ENCODE peak calls at places on chromosomes 2 and 18, in four cellular contexts. Z is psoas muscle, J is progenitor cell of endocrine pancreas, M is T-helper 9 cell. D is an unnamed sample.

GRCh38 chr2:101306410-101306809 is 2.1 kb downstream of the RNF149 start:
- DNase-seq in Z (no peak), J (no peak), M (no peak), D (no peak)

GRCh38 chr2:41242001-41242331 is 790.1 kb upstream of the SLC8A1 start:
- DNase-seq in Z (no peak), J (no peak), M (no peak), D (no peak)

GRCh38 chr2:96769816-96770215 is 9.1 kb downstream of the CNNM4 start:
- DNase-seq in Z (peak), J (no peak), M (no peak), D (no peak)

GRCh38 chr18:77100751-77101355 is 31.7 kb downstream of the MBP start:
- DNase-seq in Z (peak), J (no peak), M (peak), D (no peak)

GRCh38 chr2:20191714-20192569 is 33.0 kb downstream of the SDC1 start:
- DNase-seq in Z (no peak), J (no peak), M (no peak), D (no peak)

GRCh38 chr2:32591669-32592463 is 36.0 kb upstream of the TTC27 start:
- DNase-seq in Z (no peak), J (no peak), M (no peak), D (no peak)

GRCh38 chr18:9681217-9681616 is 26.9 kb upstream of the RAB31 start:
- DNase-seq in Z (no peak), J (no peak), M (no peak), D (no peak)

GRCh38 chr2:45776160-45776955 is 124.9 kb downstream of the PRKCE start:
- DNase-seq in Z (no peak), J (no peak), M (no peak), D (no peak)

GRCh38 chr18:34993289-34993688 is 47.9 kb upstream of the MAPRE2 start:
- DNase-seq in Z (no peak), J (no peak), M (no peak), D (no peak)

GRCh38 chr2:50895058-50895457 is 136.9 kb downstream of the NRXN1 start:
- DNase-seq in Z (no peak), J (no peak), M (no peak), D (no peak)

GRCh38 chr18:48590678-48591077 is 51.8 kb downstream of the CTIF start:
- DNase-seq in Z (no peak), J (no peak), M (no peak), D (no peak)

GRCh38 chr18:49838381-49838780 is 25.0 kb upstream of the ACAA2 start:
- DNase-seq in Z (no peak), J (no peak), M (no peak), D (no peak)

GRCh38 chr2:48274040-48274439 is 255.9 kb upstream of the STON1 start:
- DNase-seq in Z (no peak), J (no peak), M (no peak), D (no peak)

GRCh38 chr2:207660994-207661393 is 35.8 kb upstream of the METTL21A start:
- DNase-seq in Z (no peak), J (no peak), M (no peak), D (no peak)

GRCh38 chr2:56008661-56009411 is 85.3 kb upstream of the EFEMP1 start:
- DNase-seq in Z (peak), J (no peak), M (no peak), D (peak)

GRCh38 chr18:27595121-27595848 is 410.2 kb upstream of the CHST9 start:
- DNase-seq in Z (no peak), J (no peak), M (no peak), D (no peak)

GRCh38 chr2:241142063-241142462 is 7.2 kb downstream of the PASK start:
- DNase-seq in Z (peak), J (no peak), M (no peak), D (no peak)

GRCh38 chr2:85937069-85937439 is 48.3 kb upstream of the ST3GAL5 start:
- DNase-seq in Z (no peak), J (no peak), M (no peak), D (no peak)

GRCh38 chr2:45790157-45790723 is 138.8 kb downstream of the PRKCE start:
- DNase-seq in Z (no peak), J (no peak), M (no peak), D (no peak)

GRCh38 chr2:172178035-172178434 is 75.3 kb upstream of the DLX2 start:
- DNase-seq in Z (no peak), J (no peak), M (no peak), D (no peak)

GRCh38 chr18:79672490-79673276 is 6.9 kb upstream of the CTDP1 start:
- DNase-seq in Z (no peak), J (no peak), M (no peak), D (no peak)

GRCh38 chr2:159574246-159574645 is 42.1 kb downstream of the BAZ2B start:
- DNase-seq in Z (no peak), J (no peak), M (no peak), D (no peak)

GRCh38 chr2:228048838-228049490 is 132.5 kb downstream of the SPHKAP start:
- DNase-seq in Z (no peak), J (peak), M (no peak), D (peak)

GRCh38 chr2:71934320-71934593 is 213.4 kb downstream of the CYP26B1 start:
- DNase-seq in Z (no peak), J (no peak), M (no peak), D (no peak)

GRCh38 chr2:164734196-164734595 is 107.4 kb downstream of the COBLL1 start:
- DNase-seq in Z (no peak), J (no peak), M (no peak), D (no peak)

GRCh38 chr2:23249348-23249747 is 135.6 kb upstream of the KLHL29 start:
- DNase-seq in Z (peak), J (no peak), M (no peak), D (no peak)

GRCh38 chr2:134348239-134348638 is 94.4 kb downstream of the MGAT5 start:
- DNase-seq in Z (no peak), J (no peak), M (no peak), D (no peak)

GRCh38 chr18:2774669-2775068 is 72.1 kb upstream of the EMILIN2 start:
- DNase-seq in Z (no peak), J (no peak), M (no peak), D (no peak)

GRCh38 chr2:74041726-74042125 is 57.0 kb downstream of the TET3 start:
- DNase-seq in Z (no peak), J (no peak), M (no peak), D (no peak)

GRCh38 chr2:36965751-36966369 is 476 bp downstream of the STRN start:
- DNase-seq in Z (peak), J (peak), M (peak), D (no peak)

GRCh38 chr2:45713126-45713525 is 61.7 kb downstream of the PRKCE start:
- DNase-seq in Z (no peak), J (no peak), M (no peak), D (no peak)

GRCh38 chr2:152740743-152741328 is 22.4 kb downstream of the ARL6IP6 start:
- DNase-seq in Z (no peak), J (no peak), M (no peak), D (no peak)

GRCh38 chr2:140597836-140598235 is 1533.0 kb downstream of the LRP1B start:
- DNase-seq in Z (no peak), J (no peak), M (no peak), D (no peak)

GRCh38 chr18:58851874-58852273 is 12.8 kb upstream of the ZNF532 start:
- DNase-seq in Z (no peak), J (no peak), M (no peak), D (no peak)

GRCh38 chr2:240561325-240561971 is 1.3 kb downstream of the DUSP28 start:
- DNase-seq in Z (no peak), J (no peak), M (no peak), D (no peak)

GRCh38 chr2:175309799-175310198 is 128.3 kb upstream of the ATP5MC3 start:
- DNase-seq in Z (no peak), J (peak), M (no peak), D (peak)

GRCh38 chr2:112682101-112682500 is 36.4 kb downstream of the SLC20A1 start:
- DNase-seq in Z (no peak), J (no peak), M (no peak), D (no peak)

GRCh38 chr2:38797276-38797675 is 19.3 kb downstream of the GEMIN6 start:
- DNase-seq in Z (no peak), J (no peak), M (no peak), D (no peak)

GRCh38 chr2:111032721-111033532 is 87.8 kb upstream of the BCL2L11 start:
- DNase-seq in Z (no peak), J (no peak), M (no peak), D (no peak)

D was measured in NCI-H1930.